ENCODE peak calls at places on chromosomes 7 and 10, in four cellular contexts. L, R, V and S are unnamed samples.

GRCh38 chr10:34183397-34183796 is 631.7 kb downstream of the PARD3 start:
- DNase-seq in R (no peak), V (no peak), L (no peak), S (no peak)

GRCh38 chr7:135661311-135662122 is 797 bp upstream of the STMP1 start:
- DNase-seq in L (no peak), R (peak; percentile 38), V (no peak), S (no peak)

GRCh38 chr7:5266148-5267028 is 16.4 kb upstream of the SLC29A4 start:
- DNase-seq in V (no peak), L (no peak), R (no peak), S (no peak)

GRCh38 chr7:46545790-46546189 is 624.7 kb upstream of the IGFBP3 start:
- DNase-seq in L (no peak), R (no peak), V (no peak), S (no peak)

GRCh38 chr7:129946282-129946681 is 6.5 kb downstream of the UBE2H start:
- DNase-seq in L (no peak), R (no peak), V (no peak), S (no peak)

GRCh38 chr7:127374181-127374580 is 18.3 kb downstream of the ZNF800 start:
- DNase-seq in V (no peak), R (no peak), L (no peak), S (no peak)

GRCh38 chr10:21022821-21023220 is 125.7 kb upstream of the NEBL start:
- DNase-seq in V (no peak), R (no peak), L (no peak), S (no peak)

GRCh38 chr7:139246905-139247304 is 15.9 kb downstream of the UBN2 start:
- DNase-seq in V (no peak), R (no peak), L (no peak), S (no peak)

GRCh38 chr10:131155218-131155902 is 156.2 kb downstream of the TCERG1L start:
- DNase-seq in R (no peak), L (no peak), V (no peak), S (no peak)

GRCh38 chr7:27066148-27066547 is 29.7 kb downstream of the HOXA1 start:
- DNase-seq in R (no peak), V (no peak), L (no peak), S (no peak)

GRCh38 chr10:11080564-11080984 is 62.9 kb downstream of the CELF2 start:
- DNase-seq in R (no peak), V (no peak), L (no peak), S (no peak)

GRCh38 chr7:158094671-158095256 is 492.9 kb downstream of the PTPRN2 start:
- DNase-seq in R (no peak), L (no peak), V (no peak), S (no peak)